ENCODE peak calls at places on chromosome 4, in seven cellular contexts. L, S, R, G, A, D and I are unnamed samples.

GRCh38 chr4:156638925-156639605 is 332.5 kb downstream of the PDGFC start:
- DNase-seq in L (peak; percentile 29), S (peak; percentile 69), R (peak; percentile 10), G (no peak), A (no peak), D (no peak), I (peak; percentile 15)

GRCh38 chr4:71074452-71075299 is 81.2 kb downstream of the DCK start:
- DNase-seq in L (no peak), S (no peak), R (no peak), G (no peak), A (no peak), D (no peak), I (no peak)

GRCh38 chr4:89753601-89754066 is 83.3 kb downstream of the SNCA start:
- DNase-seq in L (peak; percentile 97), S (peak; percentile 95), R (peak; percentile 68), G (no peak), A (no peak), D (no peak), I (peak; percentile 30)

GRCh38 chr4:168409089-168409801 is 71.0 kb downstream of the DDX60L start:
- DNase-seq in L (peak; percentile 41), S (peak; percentile 49), R (no peak), G (no peak), A (no peak), D (no peak), I (no peak)

GRCh38 chr4:52869196-52869595 is 7.1 kb downstream of the RASL11B start:
- DNase-seq in L (no peak), S (peak; percentile 36), R (no peak), G (no peak), A (no peak), D (no peak), I (no peak)

GRCh38 chr4:38663801-38664703 is at the start of gene KLF3:
- DNase-seq in L (peak; percentile 89), S (peak; percentile 82), R (peak; percentile 86), G (peak; percentile 82), A (no peak), D (peak; percentile 81), I (peak; percentile 95)

GRCh38 chr4:5893013-5893580 is at the start of gene CRMP1:
- DNase-seq in L (no peak), S (no peak), R (peak; percentile 77), G (peak; percentile 72), A (no peak), D (peak; percentile 84), I (no peak)

GRCh38 chr4:76709454-76709853 is 188.5 kb downstream of the SOWAHB start:
- DNase-seq in L (no peak), S (peak; percentile 45), R (no peak), G (no peak), A (no peak), D (no peak), I (peak; percentile 21)

GRCh38 chr4:166816901-166817300 is 417.4 kb downstream of the SPOCK3 start:
- DNase-seq in L (peak; percentile 26), S (no peak), R (no peak), G (no peak), A (no peak), D (no peak), I (peak; percentile 46)

GRCh38 chr4:1206299-1207156 is 34.1 kb upstream of the SPON2 start:
- DNase-seq in L (no peak), S (no peak), R (no peak), G (no peak), A (no peak), D (peak; percentile 21), I (no peak)

GRCh38 chr4:37994569-37994968 is 34.4 kb downstream of the PTTG2 start:
- DNase-seq in L (no peak), S (no peak), R (no peak), G (no peak), A (no peak), D (no peak), I (peak; percentile 10)

GRCh38 chr4:35315419-35315818 is 928.9 kb downstream of the ARAP2 start:
- DNase-seq in L (no peak), S (no peak), R (no peak), G (no peak), A (no peak), D (no peak), I (no peak)

GRCh38 chr4:17577660-17578481 is 873 bp downstream of the LAP3 start:
- DNase-seq in L (no peak), S (peak; percentile 4), R (peak; percentile 49), G (no peak), A (no peak), D (no peak), I (peak; percentile 33)

GRCh38 chr4:17494258-17494657 is 17.6 kb downstream of the QDPR start:
- DNase-seq in L (peak; percentile 83), S (peak; percentile 78), R (peak; percentile 64), G (no peak), A (no peak), D (no peak), I (no peak)

GRCh38 chr4:77695769-77696168 is 90.1 kb downstream of the CXCL13 start:
- DNase-seq in L (peak; percentile 96), S (peak; percentile 97), R (peak; percentile 71), G (no peak), A (no peak), D (no peak), I (no peak)

GRCh38 chr4:26452565-26453531 is 37.4 kb downstream of the CCKAR start:
- DNase-seq in L (no peak), S (no peak), R (peak; percentile 17), G (no peak), A (no peak), D (peak; percentile 61), I (no peak)

GRCh38 chr4:83503974-83504373 is 19.1 kb upstream of the ABRAXAS1 start:
- DNase-seq in L (no peak), S (no peak), R (no peak), G (no peak), A (no peak), D (no peak), I (no peak)

GRCh38 chr4:4779486-4779885 is 80.0 kb upstream of the MSX1 start:
- DNase-seq in L (no peak), S (no peak), R (no peak), G (no peak), A (no peak), D (no peak), I (no peak)

GRCh38 chr4:122331195-122331594 is 47.6 kb upstream of the ADAD1 start:
- DNase-seq in L (no peak), S (no peak), R (no peak), G (no peak), A (no peak), D (no peak), I (peak; percentile 3)

DNA sequence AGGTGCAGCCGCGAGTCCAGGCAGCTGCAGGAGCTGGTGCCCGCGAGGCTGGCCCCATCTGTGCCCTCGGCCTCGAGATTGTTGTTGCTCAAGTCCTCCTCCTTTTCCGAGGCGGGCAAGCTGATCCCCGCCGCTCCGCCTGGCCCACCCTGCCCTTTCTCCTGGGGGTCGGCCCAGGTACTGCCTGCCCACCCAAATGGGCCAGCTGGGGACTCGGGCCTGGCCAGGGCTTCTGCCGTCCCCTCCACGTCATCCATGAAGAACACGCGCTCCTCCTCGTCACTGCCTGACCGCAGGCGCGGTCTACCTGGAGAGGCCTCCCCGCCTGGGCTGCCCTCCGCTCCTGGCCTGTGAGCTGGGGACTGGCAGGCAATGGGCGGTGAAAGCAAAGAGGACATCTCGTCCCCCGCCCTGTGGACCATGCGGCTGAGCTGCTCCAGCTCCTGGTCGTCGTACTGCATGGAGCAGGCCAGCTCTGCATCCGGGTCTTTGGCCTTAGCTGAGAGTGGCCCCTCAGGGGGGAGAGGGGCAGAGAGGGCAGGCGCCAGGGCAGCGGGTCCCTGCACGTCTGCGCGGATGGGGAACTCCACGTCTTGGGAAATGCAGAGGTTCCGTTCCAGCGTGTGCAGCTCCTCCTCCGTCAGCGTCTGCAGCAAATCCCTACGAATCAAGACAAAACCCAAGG is 43.1 kb upstream of the MXD4 start:
- DNase-seq in L (no peak), S (no peak), R (no peak), G (no peak), A (no peak), D (no peak), I (no peak)
- H4K8ac ChIP-seq in L (no peak overlapping the region), S (no peak overlapping the region), R (no peak overlapping the region), G (no peak overlapping the region), A (peak overlapping the region; percentile 80), D (no peak overlapping the region), I (no peak overlapping the region)

DNA sequence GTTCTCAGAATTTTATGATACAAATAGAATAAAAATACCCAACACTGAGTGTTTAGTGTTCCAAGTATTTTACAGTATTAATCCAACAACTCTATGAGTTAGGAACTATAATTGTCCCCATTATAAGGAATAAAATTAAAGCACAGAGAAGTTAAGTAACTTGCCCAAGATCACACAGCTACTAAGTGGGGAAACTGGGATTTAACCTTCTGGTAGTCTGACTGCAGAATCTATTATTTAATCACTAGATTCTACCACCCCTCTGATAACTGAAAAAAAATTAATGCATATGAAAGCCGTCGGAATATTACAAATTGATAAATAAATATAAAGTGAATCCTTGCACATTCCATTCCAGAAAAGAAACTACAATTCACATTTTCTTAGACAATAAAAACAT is 5.7 kb upstream of the NKX6-1 start:
- DNase-seq in L (no peak), S (no peak), R (no peak), G (no peak), A (no peak), D (no peak), I (no peak)
- H4K8ac ChIP-seq in L (no peak overlapping the region), S (no peak overlapping the region), R (no peak overlapping the region), G (no peak overlapping the region), A (no peak overlapping the region), D (no peak overlapping the region), I (no peak overlapping the region)

DNA sequence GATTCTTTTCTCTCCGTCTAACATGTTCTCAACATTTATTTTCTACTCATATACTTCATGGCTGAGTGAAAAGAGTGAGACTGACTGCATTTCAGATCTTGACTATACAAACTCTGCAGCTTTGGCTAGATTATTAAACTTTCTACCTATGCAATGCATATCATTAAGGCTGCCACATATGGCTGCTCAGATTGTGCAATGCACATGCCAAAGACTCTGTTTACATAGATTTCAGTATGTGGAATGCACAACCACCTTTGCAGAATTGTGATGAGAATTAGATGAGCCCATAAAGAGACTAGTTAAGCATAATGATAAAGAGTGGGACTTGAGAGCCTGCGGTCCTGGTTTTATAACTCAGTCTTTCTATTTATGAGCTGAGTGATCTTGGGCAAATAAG is 196.5 kb downstream of the BMPR1B start:
- DNase-seq in L (no peak), S (no peak), R (no peak), G (no peak), A (no peak), D (no peak), I (peak; percentile 37)
- H4K8ac ChIP-seq in L (no peak overlapping the region), S (no peak overlapping the region), R (no peak overlapping the region), G (no peak overlapping the region), A (no peak overlapping the region), D (no peak overlapping the region), I (no peak overlapping the region)

GRCh38 chr4:146646601-146647000 is 7.9 kb downstream of the POU4F2 start:
- DNase-seq in L (no peak), S (no peak), R (no peak), G (no peak), A (no peak), D (no peak), I (no peak)

GRCh38 chr4:146650034-146650433 is 11.3 kb downstream of the POU4F2 start:
- DNase-seq in L (no peak), S (no peak), R (no peak), G (no peak), A (no peak), D (no peak), I (no peak)

GRCh38 chr4:146649232-146649631 is 10.5 kb downstream of the POU4F2 start:
- DNase-seq in L (no peak), S (no peak), R (no peak), G (no peak), A (no peak), D (no peak), I (no peak)

GRCh38 chr4:146647615-146648383 is 9.1 kb downstream of the POU4F2 start:
- DNase-seq in L (no peak), S (no peak), R (peak; percentile 73), G (no peak), A (no peak), D (peak; percentile 62), I (no peak)

GRCh38 chr4:146648384-146648783 is 9.7 kb downstream of the POU4F2 start:
- DNase-seq in L (no peak), S (no peak), R (peak; percentile 51), G (no peak), A (no peak), D (peak; percentile 55), I (no peak)
- H4K8ac ChIP-seq in L (no peak overlapping the region), S (no peak overlapping the region), R (no peak overlapping the region), G (no peak overlapping the region), A (no peak overlapping the region), D (no peak overlapping the region), I (no peak overlapping the region)